ENCODE peak calls at places on chromosomes 1 and 21, in six cellular contexts. One of them, this sample, is unnamed.

GRCh38 chr1:118082984-118083383 is 102.0 kb downstream of the SPAG17 start:
- DNase-seq in H1: no peak
- DNase-seq in HepG2: no peak
- DNase-seq in K562: no peak
- DNase-seq in HCT116: no peak
- DNase-seq in GM12878: no peak
- DNase-seq in this sample: no peak

GRCh38 chr1:160640359-160641123 is 6.3 kb downstream of the SLAMF1 start:
- DNase-seq in HepG2: no peak
- DNase-seq in HCT116: no peak
- DNase-seq in H1: no peak
- DNase-seq in GM12878: no peak
- DNase-seq in K562: peak
- DNase-seq in this sample: no peak

GRCh38 chr1:29532285-29532684 is 296.0 kb downstream of the PTPRU start:
- DNase-seq in HepG2: no peak
- DNase-seq in H1: no peak
- DNase-seq in HCT116: no peak
- DNase-seq in GM12878: no peak
- DNase-seq in K562: no peak
- DNase-seq in this sample: no peak

GRCh38 chr1:168320805-168321577 is 40.3 kb downstream of the TBX19 start:
- DNase-seq in GM12878: no peak
- DNase-seq in H1: no peak
- DNase-seq in HCT116: peak
- DNase-seq in K562: peak
- DNase-seq in HepG2: peak
- DNase-seq in this sample: no peak

GRCh38 chr21:25412090-25412489 is 195.2 kb downstream of the MRPL39 start:
- DNase-seq in GM12878: no peak
- DNase-seq in H1: no peak
- DNase-seq in HCT116: no peak
- DNase-seq in HepG2: no peak
- DNase-seq in K562: no peak
- DNase-seq in this sample: no peak

GRCh38 chr1:43936470-43937151 is 3.0 kb downstream of the ARTN start:
- DNase-seq in K562: no peak
- DNase-seq in HepG2: peak
- DNase-seq in GM12878: no peak
- DNase-seq in HCT116: no peak
- DNase-seq in H1: peak
- DNase-seq in this sample: peak

GRCh38 chr1:159339517-159339916 is 37.4 kb downstream of the FCER1A start:
- DNase-seq in HCT116: no peak
- DNase-seq in H1: no peak
- DNase-seq in K562: no peak
- DNase-seq in HepG2: no peak
- DNase-seq in GM12878: no peak
- DNase-seq in this sample: no peak

GRCh38 chr1:164524810-164525209 is 34.2 kb upstream of the PBX1 start:
- DNase-seq in GM12878: no peak
- DNase-seq in H1: no peak
- DNase-seq in K562: no peak
- DNase-seq in HepG2: no peak
- DNase-seq in HCT116: no peak
- DNase-seq in this sample: no peak

GRCh38 chr21:40768056-40768455 is 78.9 kb downstream of the DSCAM start:
- DNase-seq in HCT116: no peak
- DNase-seq in GM12878: no peak
- DNase-seq in K562: no peak
- DNase-seq in H1: no peak
- DNase-seq in HepG2: no peak
- DNase-seq in this sample: no peak

GRCh38 chr1:63983391-63984256 is 209.8 kb downstream of the ROR1 start:
- DNase-seq in HCT116: no peak
- DNase-seq in HepG2: no peak
- DNase-seq in H1: no peak
- DNase-seq in K562: no peak
- DNase-seq in GM12878: no peak
- DNase-seq in this sample: no peak

GRCh38 chr1:205593967-205594366 is 37.8 kb downstream of the ELK4 start:
- DNase-seq in HepG2: no peak
- DNase-seq in GM12878: no peak
- DNase-seq in HCT116: no peak
- DNase-seq in K562: no peak
- DNase-seq in H1: peak
- DNase-seq in this sample: no peak

GRCh38 chr1:234270103-234270502 is 103.2 kb upstream of the COA6 start:
- DNase-seq in K562: no peak
- DNase-seq in H1: no peak
- DNase-seq in HCT116: no peak
- DNase-seq in HepG2: no peak
- DNase-seq in GM12878: no peak
- DNase-seq in this sample: no peak

GRCh38 chr21:39004776-39005605 is 178.3 kb downstream of the PSMG1 start:
- DNase-seq in GM12878: no peak
- DNase-seq in H1: no peak
- DNase-seq in K562: no peak
- DNase-seq in HepG2: no peak
- DNase-seq in HCT116: no peak
- DNase-seq in this sample: no peak

GRCh38 chr1:14486401-14487110 is 111.9 kb upstream of the KAZN start:
- DNase-seq in H1: no peak
- DNase-seq in HCT116: no peak
- DNase-seq in HepG2: no peak
- DNase-seq in K562: no peak
- DNase-seq in GM12878: no peak
- DNase-seq in this sample: no peak

GRCh38 chr1:43255438-43256210 is 14.2 kb upstream of the TMEM125 start:
- DNase-seq in K562: no peak
- DNase-seq in HCT116: no peak
- DNase-seq in HepG2: no peak
- DNase-seq in GM12878: no peak
- DNase-seq in H1: no peak
- DNase-seq in this sample: no peak

GRCh38 chr1:111770916-111771315 is 15.2 kb downstream of the DDX20 start:
- DNase-seq in K562: no peak
- DNase-seq in GM12878: no peak
- DNase-seq in HCT116: no peak
- DNase-seq in H1: no peak
- DNase-seq in HepG2: no peak
- DNase-seq in this sample: no peak

GRCh38 chr1:156823210-156823790 is 6.7 kb upstream of the SH2D2A start:
- DNase-seq in H1: no peak
- DNase-seq in HCT116: no peak
- DNase-seq in GM12878: no peak
- DNase-seq in K562: no peak
- DNase-seq in HepG2: no peak
- DNase-seq in this sample: no peak

GRCh38 chr1:222182641-222183040 is 365.3 kb downstream of the HHIPL2 start:
- DNase-seq in GM12878: no peak
- DNase-seq in H1: no peak
- DNase-seq in HCT116: no peak
- DNase-seq in K562: no peak
- DNase-seq in HepG2: no peak
- DNase-seq in this sample: no peak

GRCh38 chr21:25398630-25399029 is 208.7 kb downstream of the MRPL39 start:
- DNase-seq in HepG2: no peak
- DNase-seq in HCT116: no peak
- DNase-seq in GM12878: no peak
- DNase-seq in H1: no peak
- DNase-seq in K562: no peak
- DNase-seq in this sample: no peak

GRCh38 chr1:3674100-3675094 is 22.1 kb downstream of the TP73 start:
- DNase-seq in HCT116: no peak
- DNase-seq in H1: peak
- DNase-seq in GM12878: peak
- DNase-seq in HepG2: no peak
- DNase-seq in K562: no peak
- DNase-seq in this sample: peak

GRCh38 chr1:97123717-97124446 is 402.3 kb downstream of the PTBP2 start:
- DNase-seq in HepG2: no peak
- DNase-seq in K562: no peak
- DNase-seq in GM12878: no peak
- DNase-seq in HCT116: no peak
- DNase-seq in H1: no peak
- DNase-seq in this sample: no peak

GRCh38 chr1:200362421-200362820 is 47.4 kb downstream of the ZNF281 start:
- DNase-seq in H1: no peak
- DNase-seq in K562: no peak
- DNase-seq in HCT116: no peak
- DNase-seq in GM12878: no peak
- DNase-seq in HepG2: no peak
- DNase-seq in this sample: no peak

GRCh38 chr1:61215676-61216289 is 133.4 kb downstream of the NFIA start:
- DNase-seq in GM12878: no peak
- DNase-seq in HepG2: peak
- DNase-seq in K562: no peak
- DNase-seq in H1: no peak
- DNase-seq in HCT116: no peak
- DNase-seq in this sample: no peak

GRCh38 chr21:33115586-33116541 is 45.9 kb downstream of the OLIG1 start:
- DNase-seq in HepG2: no peak
- DNase-seq in GM12878: no peak
- DNase-seq in H1: no peak
- DNase-seq in HCT116: no peak
- DNase-seq in K562: no peak
- DNase-seq in this sample: no peak

GRCh38 chr1:84410328-84411107 is 12.2 kb downstream of the DNASE2B start:
- DNase-seq in K562: no peak
- DNase-seq in GM12878: no peak
- DNase-seq in HCT116: no peak
- DNase-seq in HepG2: no peak
- DNase-seq in H1: no peak
- DNase-seq in this sample: no peak

DNA sequence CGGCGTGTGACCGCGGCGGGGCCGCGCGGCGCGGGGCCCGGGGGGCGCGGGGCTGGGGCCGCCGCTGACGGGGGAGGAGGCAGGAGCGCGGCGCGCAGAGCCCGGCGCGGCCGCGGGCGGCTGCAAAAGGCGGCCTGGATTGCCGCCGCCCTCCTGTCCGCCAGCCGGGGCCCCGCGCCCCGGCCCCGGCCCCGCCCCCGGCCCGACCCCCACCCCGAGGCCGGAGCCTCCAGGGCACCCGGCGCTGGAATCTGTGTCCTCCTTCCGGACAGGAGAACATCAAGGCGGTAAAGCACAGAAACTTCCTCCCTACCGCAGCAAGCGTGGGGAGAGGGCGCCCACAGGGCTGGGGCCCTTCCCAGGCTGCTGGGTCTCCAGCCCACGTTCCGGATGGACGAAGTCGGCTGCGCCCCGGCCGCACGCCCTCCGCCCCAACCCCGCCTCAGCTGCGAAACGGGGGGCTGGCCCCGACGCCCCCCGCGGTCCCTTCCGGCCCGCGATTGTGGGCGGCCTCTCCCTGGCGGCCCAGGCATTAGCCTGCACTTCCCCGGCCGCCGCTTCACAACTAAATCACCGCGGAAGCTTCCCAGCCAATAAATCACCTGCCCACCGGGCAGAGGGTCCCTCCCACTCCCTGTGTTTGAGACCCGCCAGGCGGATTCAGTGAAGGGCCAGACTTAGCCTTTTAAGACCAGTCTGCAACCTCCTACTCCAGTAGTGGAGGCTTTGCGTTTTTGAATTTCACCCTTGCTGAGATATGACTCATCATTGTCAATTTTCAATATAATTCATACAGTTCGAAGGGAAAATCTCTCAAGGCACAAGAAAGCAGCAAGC is 106.0 kb downstream of the SLC45A1 start:
- DNase-seq in K562: peak
- DNase-seq in H1: peak
- DNase-seq in HCT116: peak
- DNase-seq in HepG2: peak
- DNase-seq in GM12878: no peak
- DNase-seq in this sample: peak
- TF ChIP-seq ATF3 in K562: peak
- TF ChIP-seq ATF3 in H1: no peak
- TF ChIP-seq ATF3 in HCT116: no peak
- TF ChIP-seq ATF3 in HepG2: no peak
- TF ChIP-seq ATF3 in GM12878: no peak
- TF ChIP-seq ATF3 in this sample: no peak

DNA sequence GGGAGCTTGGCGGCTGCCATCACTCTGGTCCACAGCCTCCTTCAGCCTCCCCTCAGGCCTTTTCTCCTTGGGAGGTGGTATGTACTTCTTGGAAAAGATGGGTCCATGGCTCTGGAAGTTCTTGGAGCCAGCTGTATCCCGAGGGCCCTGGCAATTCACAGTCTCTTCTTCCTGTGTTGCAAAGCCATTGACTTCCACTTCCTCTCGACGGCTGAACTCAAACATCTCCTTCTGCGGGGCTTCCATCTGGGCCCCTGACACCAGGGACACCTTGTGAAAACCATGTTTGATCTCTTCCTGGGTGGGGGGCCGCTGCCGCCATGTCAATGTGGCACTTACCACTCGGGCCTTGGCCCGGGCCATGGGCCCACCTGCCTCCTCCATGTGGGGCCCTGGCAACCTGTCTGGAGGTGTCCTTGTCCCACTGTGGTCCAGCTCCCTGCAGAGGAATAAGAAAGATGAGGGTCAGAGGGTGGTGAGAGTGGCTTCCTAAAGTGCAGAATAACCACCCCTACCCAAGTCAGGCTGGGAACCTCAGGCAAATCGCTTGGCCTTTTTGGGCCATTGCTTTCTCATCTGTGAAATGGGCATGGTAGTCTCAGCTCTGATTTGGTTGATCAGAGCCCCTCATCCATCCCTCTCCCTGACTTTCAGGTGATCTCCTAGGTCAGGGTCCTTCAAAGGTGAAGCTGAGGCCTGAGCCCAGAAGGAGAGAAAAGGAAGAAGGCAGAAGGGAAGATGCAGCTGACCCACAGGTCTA is 7.5 kb downstream of the CRYBG2 start:
- DNase-seq in HCT116: no peak
- DNase-seq in GM12878: no peak
- DNase-seq in HepG2: no peak
- DNase-seq in K562: no peak
- DNase-seq in H1: no peak
- DNase-seq in this sample: no peak
- TF ChIP-seq ATF3 in HCT116: no peak
- TF ChIP-seq ATF3 in GM12878: no peak
- TF ChIP-seq ATF3 in HepG2: no peak
- TF ChIP-seq ATF3 in K562: no peak
- TF ChIP-seq ATF3 in H1: no peak
- TF ChIP-seq ATF3 in this sample: no peak

DNA sequence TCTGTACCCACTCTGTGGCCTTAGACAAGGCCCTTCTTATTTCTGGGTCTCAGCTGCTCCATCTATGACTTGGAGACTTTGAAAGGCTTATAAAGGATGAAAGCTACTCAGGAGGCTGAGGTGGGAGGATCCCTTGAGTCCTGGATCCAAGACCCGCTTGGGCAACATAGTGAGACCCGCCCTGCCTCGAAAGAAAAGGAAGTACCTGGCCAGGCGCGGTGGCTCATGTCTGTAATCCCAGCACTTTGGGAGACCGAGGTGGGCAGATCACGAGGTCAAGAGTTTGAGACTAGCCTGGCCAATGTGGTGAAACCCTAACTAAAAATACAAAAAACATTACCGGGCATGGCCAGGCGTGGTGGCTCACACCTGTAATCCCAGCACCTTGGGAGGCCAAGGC is 13.4 kb downstream of the ID3 start:
- DNase-seq in GM12878: no peak
- DNase-seq in HepG2: no peak
- DNase-seq in HCT116: no peak
- DNase-seq in K562: no peak
- DNase-seq in H1: no peak
- DNase-seq in this sample: no peak
- TF ChIP-seq ATF3 in GM12878: no peak
- TF ChIP-seq ATF3 in HepG2: no peak
- TF ChIP-seq ATF3 in HCT116: no peak
- TF ChIP-seq ATF3 in K562: no peak
- TF ChIP-seq ATF3 in H1: no peak
- TF ChIP-seq ATF3 in this sample: no peak

GRCh38 chr21:20856926-20857325 is 141.3 kb upstream of the NCAM2 start:
- DNase-seq in GM12878: no peak
- DNase-seq in HepG2: no peak
- DNase-seq in H1: no peak
- DNase-seq in K562: peak
- DNase-seq in HCT116: no peak
- DNase-seq in this sample: no peak
- TF ChIP-seq ATF3 in GM12878: no peak
- TF ChIP-seq ATF3 in HepG2: no peak
- TF ChIP-seq ATF3 in H1: no peak
- TF ChIP-seq ATF3 in K562: no peak
- TF ChIP-seq ATF3 in HCT116: no peak
- TF ChIP-seq ATF3 in this sample: no peak

This sample was measured in WTC11.